ENCODE peak calls at places on chromosomes 5 and 9, in five cellular contexts. A is keratinocyte, S is mammary epithelial cell, B is GM23248, X is HCT116. F is an unnamed sample.

GRCh38 chr9:5321058-5321457 is 16.5 kb upstream of the RLN2 start:
- DNase-seq in A (no peak), S (peak), X (no peak), B (peak), F (no peak)

GRCh38 chr5:124744170-124744911 is 2.1 kb downstream of the ZNF608 start:
- DNase-seq in B (peak), S (peak), A (no peak), X (no peak), F (no peak)

GRCh38 chr5:125609011-125609410 is 814.2 kb upstream of the GRAMD2B start:
- DNase-seq in A (no peak), S (no peak), B (no peak), X (no peak), F (no peak)

GRCh38 chr9:98540476-98540875 is 168.3 kb downstream of the GABBR2 start:
- DNase-seq in X (no peak), B (no peak), A (no peak), S (no peak), F (no peak)

GRCh38 chr5:59133801-59134261 is 551.0 kb downstream of the RAB3C start:
- DNase-seq in A (no peak), S (peak), B (peak), X (no peak), F (no peak)

GRCh38 chr5:91867799-91868198 is 484.7 kb upstream of the ARRDC3 start:
- DNase-seq in S (no peak), X (no peak), A (no peak), B (no peak), F (no peak)

GRCh38 chr9:131503626-131504465 is 1.1 kb downstream of the POMT1 start:
- DNase-seq in S (peak), A (no peak), X (no peak), B (peak), F (no peak)

GRCh38 chr9:98488578-98489312 is 220.0 kb downstream of the GABBR2 start:
- DNase-seq in B (peak), S (peak), X (no peak), A (peak), F (no peak)

GRCh38 chr5:179266291-179267070 is 78.8 kb downstream of the ADAMTS2 start:
- DNase-seq in X (no peak), B (peak), A (no peak), S (no peak), F (no peak)

GRCh38 chr5:132751971-132752580 is 4.8 kb downstream of the CCNI2 start:
- DNase-seq in B (no peak), A (no peak), S (no peak), X (no peak), F (no peak)

GRCh38 chr9:97572196-97572891 is 60.8 kb downstream of the TSTD2 start:
- DNase-seq in S (no peak), X (no peak), B (no peak), A (no peak), F (no peak)

GRCh38 chr5:59542841-59543825 is 350.4 kb downstream of the PDE4D start:
- DNase-seq in X (no peak), S (no peak), B (no peak), A (no peak), F (peak)

GRCh38 chr9:132575005-132575609 is 7.3 kb upstream of the BARHL1 start:
- DNase-seq in A (no peak), S (peak), B (peak), X (peak), F (peak)
- TF ChIP-seq EZH2 in A (no peak), S (no peak), B (no peak), X (no peak), F (no peak)

DNA sequence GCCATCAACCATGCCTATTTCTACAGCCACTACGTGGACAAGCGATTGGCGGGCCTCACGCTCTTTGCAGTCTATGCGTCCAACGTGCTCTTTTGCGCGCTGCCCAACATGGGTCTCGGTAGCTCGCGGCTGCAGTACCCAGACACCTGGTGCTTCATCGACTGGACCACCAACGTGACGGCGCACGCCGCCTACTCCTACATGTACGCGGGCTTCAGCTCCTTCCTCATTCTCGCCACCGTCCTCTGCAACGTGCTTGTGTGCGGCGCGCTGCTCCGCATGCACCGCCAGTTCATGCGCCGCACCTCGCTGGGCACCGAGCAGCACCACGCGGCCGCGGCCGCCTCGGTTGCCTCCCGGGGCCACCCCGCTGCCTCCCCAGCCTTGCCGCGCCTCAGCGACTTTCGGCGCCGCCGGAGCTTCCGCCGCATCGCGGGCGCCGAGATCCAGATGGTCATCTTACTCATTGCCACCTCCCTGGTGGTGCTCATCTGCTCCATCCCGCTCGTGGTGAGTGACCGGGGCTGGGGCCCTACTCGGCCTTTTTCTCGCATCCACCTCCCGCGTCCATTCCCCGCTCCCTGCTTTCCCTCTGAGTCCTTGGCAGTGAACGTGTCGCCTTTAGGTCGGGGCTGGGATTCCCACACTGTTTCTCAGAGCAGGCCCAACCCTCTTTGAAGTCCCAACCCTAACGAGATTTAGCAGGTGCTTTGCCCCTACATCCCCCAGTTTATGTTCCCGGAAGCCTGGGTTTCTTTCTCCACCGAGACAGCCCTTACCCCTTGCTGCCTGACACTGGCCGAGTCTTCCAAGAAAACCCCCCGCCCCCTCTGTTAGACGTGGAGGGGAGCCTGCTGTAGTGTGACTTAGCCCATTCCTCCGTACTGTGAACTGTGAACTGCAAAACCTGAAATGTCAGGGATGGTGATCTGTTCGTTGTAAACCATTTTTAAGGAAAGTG is 1.9 kb downstream of the PTGER4 start:
- DNase-seq in B (peak), A (no peak), S (no peak), X (no peak), F (no peak)
- TF ChIP-seq EZH2 in B (no peak), A (no peak), S (no peak), X (no peak), F (no peak)

GRCh38 chr9:136984464-136985026 is 1.8 kb downstream of the LCNL1 start:
- DNase-seq in B (no peak), X (no peak), A (no peak), S (no peak), F (no peak)

GRCh38 chr9:136983167-136983566 is 374 bp downstream of the LCNL1 start:
- DNase-seq in A (no peak), X (no peak), B (no peak), S (no peak), F (no peak)

GRCh38 chr9:136985853-136986252 is 3.1 kb downstream of the LCNL1 start:
- DNase-seq in B (no peak), A (no peak), X (no peak), S (no peak), F (no peak)

GRCh38 chr9:136983611-136984314 is 970 bp downstream of the LCNL1 start:
- DNase-seq in B (no peak), S (no peak), X (no peak), A (no peak), F (no peak)

DNA sequence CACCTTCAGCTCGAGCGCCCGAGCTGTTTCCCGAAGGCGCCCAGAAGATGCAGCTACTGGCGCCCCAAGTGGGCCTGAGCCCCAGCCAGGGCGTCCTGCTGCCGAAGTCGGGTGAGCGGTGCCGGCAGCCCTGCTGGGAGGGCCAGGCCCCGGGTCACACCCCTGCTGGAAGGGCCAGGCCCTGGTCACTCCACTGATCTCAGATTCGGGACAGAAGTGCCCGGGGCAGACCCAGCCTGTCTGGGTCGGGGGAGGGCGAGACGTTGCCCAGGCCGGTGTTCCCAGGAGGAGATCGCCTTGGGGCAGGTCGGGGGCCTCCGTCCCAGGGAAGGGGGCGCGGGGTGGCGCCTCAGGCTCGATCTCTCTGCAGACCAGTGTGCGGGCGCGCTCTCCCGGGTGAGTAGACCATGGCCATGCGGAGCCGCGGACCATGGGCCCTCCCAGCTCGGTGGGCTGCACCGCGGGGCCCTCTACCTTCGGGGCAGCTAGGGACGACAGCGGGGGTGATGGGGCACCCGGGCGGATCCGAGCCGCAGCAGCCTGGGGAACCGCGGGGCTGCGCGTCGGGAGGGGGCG is 2.3 kb downstream of the LCNL1 start:
- DNase-seq in X (no peak), B (no peak), S (no peak), A (no peak), F (no peak)
- TF ChIP-seq EZH2 in X (no peak), B (peak), S (no peak), A (peak), F (peak)

DNA sequence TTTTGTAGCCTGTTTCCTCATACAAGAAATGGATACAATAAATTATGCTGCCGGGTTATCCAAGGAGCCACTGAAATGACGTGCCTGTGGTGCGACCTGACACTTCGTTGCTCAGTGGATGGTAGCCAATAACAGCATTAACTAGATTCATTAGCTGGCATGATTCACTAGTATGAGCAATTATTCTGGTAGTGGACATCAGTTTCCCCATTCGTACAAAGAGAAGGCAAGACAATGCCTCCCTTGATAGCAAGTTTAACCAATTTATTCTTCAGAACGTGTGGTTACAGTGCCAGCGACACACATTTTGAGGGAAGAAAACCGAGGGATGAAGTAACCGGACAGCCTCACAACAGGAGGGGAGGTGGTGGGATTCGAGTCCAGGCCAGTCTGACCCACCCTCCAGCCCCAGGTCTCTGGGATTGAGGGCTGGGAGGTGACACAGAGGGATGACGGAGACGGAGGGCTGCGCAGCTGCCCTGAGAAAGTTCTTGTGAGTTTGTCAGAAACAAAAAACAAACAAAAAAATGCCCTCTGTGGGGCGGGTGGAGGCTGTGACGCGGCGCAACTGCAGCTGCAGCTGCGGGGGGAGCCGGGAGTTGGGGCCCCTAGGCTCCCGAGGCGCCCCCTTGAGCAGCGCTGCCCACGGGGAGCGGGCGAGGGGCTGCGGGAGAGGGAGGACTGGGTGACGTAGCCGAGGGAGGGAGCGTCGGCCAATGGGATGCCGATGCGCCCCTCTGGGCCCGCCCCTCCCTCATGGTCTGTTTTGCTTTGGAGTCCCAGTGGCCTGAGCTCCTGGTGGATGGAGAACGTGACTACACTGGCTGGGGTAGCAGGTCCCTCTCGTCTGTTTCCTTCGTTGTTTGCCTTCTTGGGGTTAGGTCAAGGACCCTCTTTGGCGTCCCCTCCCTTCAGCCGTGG is 10.9 kb downstream of the LHX2 start:
- DNase-seq in B (no peak), A (no peak), X (no peak), S (peak), F (no peak)
- TF ChIP-seq EZH2 in B (no peak), A (peak), X (no peak), S (peak), F (no peak)

DNA sequence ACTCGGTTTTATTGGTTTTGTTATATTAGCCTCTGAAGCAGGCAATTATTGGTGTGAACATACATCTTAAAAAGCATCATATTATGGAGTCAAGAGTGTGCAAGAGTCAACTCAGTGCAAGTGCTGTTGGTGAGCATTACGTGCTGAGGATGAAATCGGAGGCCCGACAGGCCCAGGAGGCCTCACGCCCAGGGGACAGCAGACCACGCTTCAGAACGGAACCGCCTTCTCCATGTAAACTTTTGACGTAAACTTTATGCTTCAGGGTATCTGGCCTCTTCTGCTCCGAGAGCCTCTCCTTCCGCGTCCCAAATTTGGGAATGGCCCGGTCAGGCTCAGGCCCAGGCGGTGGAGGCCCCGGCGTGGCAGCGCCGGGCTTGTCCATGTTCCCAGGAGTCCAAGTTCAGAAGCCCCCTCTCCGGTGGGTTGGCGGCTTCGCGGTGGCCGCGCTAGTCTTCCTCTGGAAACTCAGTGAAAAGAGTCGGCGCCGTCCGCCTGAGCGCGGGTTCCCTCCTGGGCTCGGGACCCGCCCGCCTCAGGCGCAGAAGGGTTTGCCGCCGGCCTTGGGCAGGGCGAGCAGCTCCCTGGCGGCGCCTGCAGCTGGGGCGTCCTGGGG is 5.2 kb downstream of the IRX4 start:
- DNase-seq in X (no peak), S (no peak), A (no peak), B (no peak), F (no peak)
- TF ChIP-seq EZH2 in X (no peak), S (no peak), A (no peak), B (peak), F (no peak)

GRCh38 chr5:56813302-56813701 is 2.0 kb upstream of the MAP3K1 start:
- DNase-seq in X (no peak), S (no peak), B (no peak), A (no peak), F (no peak)

GRCh38 chr5:56814963-56815656 is at the start of gene MAP3K1:
- DNase-seq in X (no peak), A (no peak), B (peak), S (peak), F (peak)

GRCh38 chr5:56815657-56816545 is 552 bp downstream of the MAP3K1 start:
- DNase-seq in S (peak), A (no peak), B (peak), X (no peak), F (peak)

GRCh38 chr5:56816546-56817081 is 1.3 kb downstream of the MAP3K1 start:
- DNase-seq in S (peak), B (peak), A (no peak), X (no peak), F (peak)

DNA sequence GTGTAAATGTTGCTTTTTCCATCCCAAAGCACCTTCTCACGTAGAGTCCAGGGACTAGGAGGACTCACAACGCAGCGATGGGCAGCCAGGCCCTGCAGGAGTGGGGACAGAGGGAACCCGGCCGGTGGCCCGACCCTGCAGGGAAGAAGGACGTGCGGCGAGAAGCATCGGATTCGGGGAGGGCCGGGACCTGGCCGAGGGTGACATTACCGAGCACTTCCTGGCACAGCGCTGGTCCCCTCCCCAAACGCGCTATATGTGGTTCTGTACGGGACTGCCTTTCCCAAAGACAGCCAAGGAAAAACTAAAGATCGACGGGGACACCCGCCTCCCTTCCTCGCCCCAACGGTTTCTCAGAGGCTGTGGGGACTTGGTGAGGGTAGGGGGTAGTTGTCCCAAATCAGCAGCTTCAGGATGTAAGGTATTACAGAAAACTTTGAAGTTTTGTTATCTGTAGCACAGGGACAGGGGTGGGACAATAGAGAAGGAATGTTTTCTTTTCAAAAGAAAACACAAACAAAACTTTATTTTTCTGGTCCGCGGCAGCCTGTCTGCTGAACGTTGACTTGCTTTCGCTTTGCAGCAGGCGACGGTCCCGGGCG is 887 bp upstream of the MAP3K1 start:
- DNase-seq in A (no peak), X (no peak), B (peak), S (no peak), F (peak)
- TF ChIP-seq EZH2 in A (no peak), X (no peak), B (no peak), S (no peak), F (no peak)

DNA sequence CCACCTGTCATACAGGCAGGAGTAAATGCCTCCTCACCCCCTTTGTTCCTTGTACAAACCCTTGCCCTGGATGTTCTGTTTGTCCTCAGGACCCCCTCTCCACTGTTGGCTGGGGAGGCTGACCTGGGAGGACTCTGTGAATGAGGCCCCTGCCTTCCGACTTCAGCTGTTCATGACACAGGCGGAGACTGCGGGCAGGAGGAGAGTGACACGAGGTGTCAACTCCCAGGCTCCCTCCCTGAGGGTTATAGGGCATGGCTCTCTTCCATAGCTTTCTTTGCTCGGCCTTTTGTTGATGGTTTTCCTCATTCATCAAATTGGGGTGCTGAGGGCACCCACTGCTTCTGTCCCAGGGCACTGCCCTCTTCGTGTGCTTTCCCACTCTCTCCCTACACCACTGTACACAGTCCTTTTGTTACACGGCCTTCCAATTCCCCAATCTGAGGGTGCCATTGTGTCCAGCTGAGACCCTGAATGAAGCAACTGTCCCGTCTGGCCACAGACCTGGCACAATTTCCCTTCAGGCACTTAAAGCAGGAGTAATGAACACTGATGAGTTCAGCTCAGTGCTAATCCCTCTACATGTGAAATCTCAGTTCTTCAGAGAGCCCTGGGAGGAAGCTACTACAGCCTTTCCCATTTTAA is 33.8 kb downstream of the KCNIP1 start:
- DNase-seq in S (no peak), B (no peak), A (no peak), X (no peak), F (no peak)
- TF ChIP-seq EZH2 in S (no peak), B (no peak), A (no peak), X (no peak), F (no peak)

DNA sequence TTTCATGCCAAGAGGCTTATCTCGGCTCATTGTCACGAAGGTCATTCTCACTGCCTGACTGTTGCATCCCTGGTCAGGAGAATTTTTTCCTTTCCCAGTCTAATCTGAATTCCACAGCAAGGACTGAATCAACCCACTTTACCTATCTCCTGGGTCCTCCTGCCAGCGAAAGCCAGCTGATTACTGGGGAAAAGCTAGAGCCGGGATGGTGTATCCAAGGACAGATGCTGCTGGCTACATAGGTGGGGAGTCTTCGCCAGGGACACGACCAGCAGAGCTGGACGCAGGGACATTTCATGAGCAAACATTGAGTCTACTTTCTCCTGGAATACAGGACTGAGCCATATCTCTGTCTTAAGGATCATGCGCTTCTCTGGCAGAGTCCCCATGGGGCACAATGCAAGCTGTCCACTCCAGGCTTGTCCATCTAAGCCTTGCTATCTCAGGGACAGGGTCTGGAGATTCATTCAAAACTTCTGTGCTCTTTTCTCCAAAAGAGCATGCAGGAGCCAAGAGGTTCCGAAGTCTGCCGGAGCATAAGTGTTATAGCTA is 6.4 kb upstream of the HAND1 start:
- DNase-seq in X (no peak), A (no peak), B (no peak), S (no peak), F (no peak)
- TF ChIP-seq EZH2 in X (no peak), A (peak), B (no peak), S (peak), F (no peak)

GRCh38 chr9:129497837-129498450 is 123.0 kb downstream of the C9orf50 start:
- DNase-seq in S (no peak), X (no peak), A (no peak), B (peak), F (no peak)

GRCh38 chr9:129494113-129494789 is 126.7 kb downstream of the C9orf50 start:
- DNase-seq in A (no peak), S (no peak), X (no peak), B (no peak), F (no peak)

GRCh38 chr9:129495422-129496186 is 125.3 kb downstream of the C9orf50 start:
- DNase-seq in B (peak), A (no peak), X (peak), S (peak), F (peak)

GRCh38 chr9:129497064-129497836 is 123.7 kb downstream of the C9orf50 start:
- DNase-seq in B (peak), X (no peak), A (no peak), S (no peak), F (no peak)

GRCh38 chr9:129496187-129497063 is 124.5 kb downstream of the C9orf50 start:
- DNase-seq in S (peak), B (peak), A (no peak), X (peak), F (peak)
- TF ChIP-seq EZH2 in S (no peak), B (no peak), A (no peak), X (no peak), F (no peak)

F was measured in MM.1S.